ENCODE peak calls at places on chromosomes 4 and X, in five cellular contexts. R is ACHN, U is A172, S is mucosa of descending colon, C is HEK293T. K is an unnamed sample.
A peak's percentile ranks its signal among the peaks of the same experiment; 100 is the strongest.

GRCh38 chr4:10108391-10108790 is 8.2 kb downstream of the WDR1 start:
- DNase-seq in R (no peak), U (no peak), S (no peak), C (no peak), K (no peak)

GRCh38 chr4:26081795-26082498 is 167.9 kb downstream of the SMIM20 start:
- DNase-seq in R (peak; percentile 51), U (peak; percentile 53), S (peak; percentile 49), C (peak; percentile 23), K (peak; percentile 53)

GRCh38 chr4:30821275-30821674 is 101.1 kb downstream of the PCDH7 start:
- DNase-seq in R (no peak), U (no peak), S (no peak), C (no peak), K (no peak)

GRCh38 chr4:184845367-184846011 is 19.7 kb upstream of the ACSL1 start:
- DNase-seq in R (no peak), U (peak; percentile 32), S (no peak), C (no peak), K (no peak)

GRCh38 chr4:82428526-82428968 is 1.7 kb downstream of the HNRNPDL start:
- DNase-seq in R (no peak), U (no peak), S (no peak), C (no peak), K (no peak)

GRCh38 chrX:56784666-56785065 is 55.6 kb downstream of the NBDY start:
- DNase-seq in R (no peak), U (no peak), S (no peak), C (no peak), K (no peak)

GRCh38 chr4:17111959-17112659 is 213.7 kb upstream of the LDB2 start:
- DNase-seq in R (peak; percentile 29), U (no peak), S (no peak), C (peak; percentile 53), K (peak; percentile 11)

GRCh38 chr4:22287626-22288025 is 228.2 kb downstream of the ADGRA3 start:
- DNase-seq in R (no peak), U (no peak), S (no peak), C (no peak), K (no peak)

GRCh38 chrX:7985568-7985967 is 58.4 kb upstream of the PNPLA4 start:
- DNase-seq in R (no peak), U (peak; percentile 6), S (no peak), C (no peak), K (no peak)

GRCh38 chr4:96486563-96486962 is 646.7 kb downstream of the PDHA2 start:
- DNase-seq in R (no peak), U (no peak), S (no peak), C (no peak), K (no peak)

GRCh38 chr4:38069271-38069760 is 109.1 kb downstream of the PTTG2 start:
- DNase-seq in R (no peak), U (peak; percentile 56), S (peak; percentile 85), C (no peak), K (no peak)

GRCh38 chrX:16484338-16484737 is 165.6 kb upstream of the S100G start:
- DNase-seq in R (peak; percentile 60), U (peak; percentile 95), S (peak; percentile 2), C (no peak), K (no peak)

GRCh38 chr4:141352775-141353544 is 132.3 kb downstream of the ZNF330 start:
- DNase-seq in R (peak; percentile 24), U (peak; percentile 73), S (no peak), C (no peak), K (no peak)

GRCh38 chrX:42708222-42708621 is 69.7 kb downstream of the PPP1R2C start:
- DNase-seq in R (no peak), U (peak; percentile 14), S (no peak), C (no peak), K (no peak)

GRCh38 chr4:140094701-140095420 is 59.1 kb downstream of the MAML3 start:
- DNase-seq in R (no peak), U (no peak), S (peak; percentile 48), C (no peak), K (no peak)

K was measured in HuH-7.